ENCODE peak calls at places on chromosomes 7 and 10, in eight cellular contexts. D is heart right ventricle, I is GM23248, O is IMR-90, F is body of pancreas, U is neuronal stem cell, N is OCI-LY7, E is HepG2. G is an unnamed sample. For H3K4me1, the result is how much of the 10 kb centered on the place peaks cover.

GRCh38 chr10:51073461-51074237 is 638 bp upstream of the PRKG1 start:
- DNase-seq in E (no peak), I (peak), D (peak), N (no peak), U (peak), F (peak), O (peak), G (peak)

GRCh38 chr10:85641479-85641967 is 725.1 kb downstream of the GRID1 start:
- DNase-seq in N (no peak), O (no peak), F (no peak), E (no peak), I (no peak), U (no peak), D (no peak), G (no peak)

GRCh38 chr10:8296090-8296741 is 241.7 kb downstream of the GATA3 start:
- DNase-seq in F (no peak), U (no peak), N (no peak), D (no peak), O (no peak), I (no peak), E (no peak), G (no peak)

GRCh38 chr10:79153753-79154152 is 85.0 kb downstream of the ZMIZ1 start:
- DNase-seq in E (no peak), N (no peak), U (no peak), I (no peak), O (no peak), D (peak), F (peak), G (peak)

GRCh38 chr10:96509017-96509641 is 4.6 kb downstream of the TLL2 start:
- DNase-seq in U (no peak), O (peak), I (peak), D (no peak), F (no peak), N (no peak), E (no peak), G (no peak)

GRCh38 chr10:43360086-43360485 is 11.3 kb upstream of the FXYD4 start:
- DNase-seq in O (peak), D (no peak), U (no peak), I (peak), E (no peak), N (no peak), F (no peak), G (no peak)

GRCh38 chr10:122462533-122463465 is 1.4 kb downstream of the HTRA1 start:
- DNase-seq in F (peak), D (peak), I (peak), O (peak), U (no peak), N (no peak), E (no peak), G (peak)

GRCh38 chr10:6469661-6470060 is 110.4 kb downstream of the PRKCQ start:
- DNase-seq in D (no peak), U (no peak), O (no peak), F (no peak), I (no peak), N (no peak), E (no peak), G (no peak)

GRCh38 chr10:101867931-101868330 is 24.3 kb upstream of the KCNIP2 start:
- DNase-seq in F (no peak), D (no peak), U (no peak), O (peak), E (no peak), I (no peak), N (no peak), G (no peak)

GRCh38 chr10:99562631-99563030 is 29.9 kb downstream of the NKX2-3 start:
- DNase-seq in E (no peak), U (no peak), D (no peak), F (no peak), I (no peak), N (peak), O (no peak), G (no peak)

GRCh38 chr10:132588301-132589013 is 50.9 kb downstream of the INPP5A start:
- DNase-seq in I (peak), N (no peak), O (no peak), F (no peak), D (peak), U (no peak), E (no peak), G (no peak)

GRCh38 chr10:76432274-76433012 is 1001.0 kb downstream of the LRMDA start:
- DNase-seq in N (no peak), E (no peak), O (peak), U (no peak), F (no peak), D (peak), I (peak), G (peak)

GRCh38 chr7:31027161-31027965 is 24.7 kb upstream of the ADCYAP1R1 start:
- DNase-seq in U (peak), I (peak), N (no peak), D (peak), F (no peak), O (no peak), E (no peak), G (peak)

GRCh38 chr10:28869606-28870201 is 192.4 kb downstream of the BAMBI start:
- DNase-seq in N (no peak), D (no peak), F (no peak), O (no peak), E (no peak), I (no peak), U (no peak), G (no peak)

GRCh38 chr10:8283986-8284385 is 229.5 kb downstream of the GATA3 start:
- DNase-seq in O (no peak), F (no peak), U (no peak), D (no peak), E (no peak), I (no peak), N (no peak), G (no peak)

GRCh38 chr10:90435296-90435695 is 422.5 kb downstream of the HTR7 start:
- DNase-seq in F (no peak), N (no peak), I (no peak), E (no peak), D (no peak), U (no peak), O (peak), G (no peak)

GRCh38 chr7:117043051-117043546 is 89.8 kb downstream of the ST7 start:
- DNase-seq in N (no peak), D (no peak), F (no peak), U (no peak), O (no peak), E (no peak), I (peak), G (no peak)

GRCh38 chr10:97551271-97551670 is 21.3 kb upstream of the ANKRD2 start:
- DNase-seq in I (no peak), F (no peak), D (no peak), N (no peak), O (no peak), U (no peak), E (no peak), G (no peak)

GRCh38 chr10:18571780-18572179 is 79.6 kb downstream of the NSUN6 start:
- DNase-seq in N (no peak), F (no peak), D (no peak), I (no peak), U (no peak), E (no peak), O (no peak), G (no peak)

GRCh38 chr10:124030061-124030460 is 63.3 kb downstream of the CHST15 start:
- DNase-seq in O (no peak), F (no peak), I (no peak), D (no peak), U (no peak), N (no peak), E (no peak), G (no peak)

GRCh38 chr7:116542618-116543017 is 17.8 kb downstream of the CAV1 start:
- DNase-seq in F (no peak), I (peak), U (no peak), N (no peak), E (no peak), D (no peak), O (peak), G (no peak)

GRCh38 chr7:124698964-124699363 is 66.6 kb downstream of the GPR37 start:
- DNase-seq in O (no peak), F (no peak), U (no peak), E (no peak), D (no peak), N (no peak), I (no peak), G (no peak)

GRCh38 chr7:124702385-124702784 is 63.2 kb downstream of the GPR37 start:
- DNase-seq in I (no peak), D (no peak), E (no peak), U (no peak), O (peak), N (no peak), F (no peak), G (no peak)

GRCh38 chr7:124701955-124702354 is 63.6 kb downstream of the GPR37 start:
- DNase-seq in O (peak), I (no peak), N (no peak), E (no peak), D (no peak), F (no peak), U (no peak), G (no peak)

GRCh38 chr7:124697746-124698145 is 67.8 kb downstream of the GPR37 start:
- DNase-seq in D (no peak), E (no peak), O (no peak), I (no peak), N (no peak), U (no peak), F (no peak), G (no peak)

GRCh38 chr7:124700655-124701054 is 64.9 kb downstream of the GPR37 start:
- DNase-seq in N (no peak), U (no peak), I (no peak), F (no peak), D (no peak), O (peak), E (no peak), G (no peak)
- H3K4me3 ChIP-seq in N (no peak), U (no peak), I (no peak), F (no peak), D (no peak), O (no peak), E (no peak), G (no peak)

GRCh38 chr7:6424702-6425072 is 23.1 kb downstream of the DAGLB start:
- DNase-seq in I (no peak), E (no peak), N (no peak), U (no peak), D (no peak), O (no peak), F (no peak), G (no peak)

GRCh38 chr7:6423942-6424701 is 23.6 kb downstream of the DAGLB start:
- DNase-seq in E (no peak), I (peak), D (peak), N (no peak), F (no peak), O (no peak), U (no peak), G (peak)

GRCh38 chr7:6420680-6421079 is 27.1 kb downstream of the DAGLB start:
- DNase-seq in D (no peak), O (no peak), N (no peak), U (no peak), I (no peak), E (no peak), F (no peak), G (no peak)

GRCh38 chr7:6422926-6423632 is 24.7 kb downstream of the DAGLB start:
- DNase-seq in E (no peak), F (no peak), I (no peak), U (no peak), D (no peak), N (no peak), O (no peak), G (no peak)

DNA sequence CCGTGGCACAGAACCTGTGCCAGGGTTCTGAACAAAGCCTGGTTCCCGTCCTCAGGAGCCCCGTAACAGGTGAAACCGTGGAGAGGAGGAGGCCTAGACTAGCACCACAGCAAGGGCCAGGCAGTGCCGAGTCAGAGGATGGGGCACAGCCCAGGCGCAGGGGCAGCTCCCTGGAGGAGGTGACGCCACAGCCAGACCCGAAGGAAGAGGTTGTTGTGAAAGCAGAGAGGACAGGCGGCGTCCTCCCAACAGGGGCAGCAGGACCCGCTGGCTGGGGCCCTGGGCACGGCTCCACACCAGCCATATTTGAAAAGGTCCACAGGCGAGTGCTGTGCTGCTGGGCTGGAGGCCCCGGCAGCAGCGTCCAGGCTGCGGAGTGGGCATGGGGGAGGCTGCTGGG is 25.7 kb downstream of the DAGLB start:
- DNase-seq in O (no peak), U (no peak), I (no peak), N (no peak), D (no peak), F (no peak), E (no peak), G (no peak)
- H3K27ac ChIP-seq in O (no peak), U (no peak), I (no peak), N (no peak), D (no peak), F (no peak), E (no peak), G (no peak)

GRCh38 chr10:114607358-114607998 is 50.6 kb downstream of the ABLIM1 start:
- DNase-seq in I (peak), D (no peak), E (no peak), O (peak), N (no peak), U (no peak), F (no peak), G (no peak)
- H3K4me1 ChIP-seq in I (under half), D (half or more), E (under half), O (under half), N (under half), U (under half), F (half or more), G (under half)

GRCh38 chr7:44980393-44981034 is 1.7 kb upstream of the MYO1G start:
- DNase-seq in E (no peak), F (no peak), O (peak), I (peak), D (no peak), N (peak), U (no peak), G (no peak)

GRCh38 chr7:44977956-44978355 is 859 bp downstream of the MYO1G start:
- DNase-seq in O (no peak), D (no peak), E (no peak), U (no peak), F (peak), I (no peak), N (peak), G (no peak)

GRCh38 chr7:44978511-44979366 is at the start of gene MYO1G:
- DNase-seq in E (no peak), U (no peak), I (no peak), F (peak), O (no peak), N (peak), D (no peak), G (peak)

GRCh38 chr7:44981035-44981706 is 2.4 kb upstream of the MYO1G start:
- DNase-seq in D (no peak), E (no peak), F (no peak), N (no peak), I (no peak), O (no peak), U (no peak), G (no peak)

DNA sequence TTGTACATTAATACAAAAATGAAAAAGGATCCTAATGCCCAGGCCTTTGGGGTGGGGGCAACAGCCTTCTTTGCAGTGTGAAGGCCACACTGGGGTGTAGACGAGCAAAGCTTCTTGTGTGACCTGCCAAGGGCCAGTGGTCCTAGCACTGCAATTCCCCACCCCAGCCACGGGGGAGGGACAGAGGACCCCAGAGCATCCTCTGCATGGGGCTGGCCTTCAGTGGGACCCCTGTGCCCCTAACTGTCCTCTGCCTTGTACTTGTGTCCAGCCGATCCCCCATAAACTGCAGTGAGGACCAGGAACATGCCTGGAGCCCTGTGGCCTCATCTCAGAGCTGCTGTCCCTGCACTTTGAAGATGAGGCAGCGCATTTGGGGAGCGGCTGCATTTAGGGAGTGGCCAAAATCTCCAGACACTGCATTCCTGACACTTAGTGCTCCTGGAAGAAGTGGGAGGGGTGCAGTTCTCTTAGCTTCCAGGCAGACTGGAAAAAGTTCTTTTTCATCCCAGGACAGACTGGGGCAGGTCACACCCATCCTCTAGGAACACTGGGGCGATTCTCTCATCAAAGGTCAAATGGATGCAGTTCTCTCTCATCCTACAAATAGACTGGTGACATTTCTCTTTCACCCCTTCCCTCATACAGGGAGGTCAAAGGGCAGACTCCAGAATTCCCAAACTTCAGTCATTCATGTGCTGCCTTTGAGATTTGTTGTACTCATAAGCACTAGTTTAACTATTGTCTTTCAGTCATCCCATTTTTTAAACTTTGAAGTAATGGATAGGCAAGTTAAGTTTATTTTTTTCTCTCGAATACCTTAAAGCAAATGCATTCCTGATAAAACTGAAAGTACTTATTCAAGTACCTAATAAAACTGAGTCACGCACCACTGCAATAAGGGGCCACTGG is 922 bp upstream of the MYO1G start:
- DNase-seq in O (no peak), E (no peak), D (no peak), F (no peak), U (no peak), I (peak), N (peak), G (no peak)
- H3K4me3 ChIP-seq in O (no peak), E (no peak), D (peak), F (no peak), U (no peak), I (no peak), N (peak), G (no peak)

GRCh38 chr7:71350680-71351079 is 218.7 kb downstream of the GALNT17 start:
- DNase-seq in I (no peak), F (peak), O (no peak), E (no peak), U (no peak), N (no peak), D (no peak), G (no peak)

GRCh38 chr7:71343821-71344341 is 211.9 kb downstream of the GALNT17 start:
- DNase-seq in E (no peak), D (peak), I (no peak), O (no peak), U (no peak), N (no peak), F (no peak), G (no peak)

GRCh38 chr7:71349583-71350481 is 217.9 kb downstream of the GALNT17 start:
- DNase-seq in O (no peak), F (peak), N (no peak), D (no peak), E (no peak), I (no peak), U (no peak), G (no peak)

GRCh38 chr7:71345485-71345884 is 213.5 kb downstream of the GALNT17 start:
- DNase-seq in U (no peak), O (no peak), D (no peak), F (no peak), N (no peak), E (no peak), I (no peak), G (no peak)

DNA sequence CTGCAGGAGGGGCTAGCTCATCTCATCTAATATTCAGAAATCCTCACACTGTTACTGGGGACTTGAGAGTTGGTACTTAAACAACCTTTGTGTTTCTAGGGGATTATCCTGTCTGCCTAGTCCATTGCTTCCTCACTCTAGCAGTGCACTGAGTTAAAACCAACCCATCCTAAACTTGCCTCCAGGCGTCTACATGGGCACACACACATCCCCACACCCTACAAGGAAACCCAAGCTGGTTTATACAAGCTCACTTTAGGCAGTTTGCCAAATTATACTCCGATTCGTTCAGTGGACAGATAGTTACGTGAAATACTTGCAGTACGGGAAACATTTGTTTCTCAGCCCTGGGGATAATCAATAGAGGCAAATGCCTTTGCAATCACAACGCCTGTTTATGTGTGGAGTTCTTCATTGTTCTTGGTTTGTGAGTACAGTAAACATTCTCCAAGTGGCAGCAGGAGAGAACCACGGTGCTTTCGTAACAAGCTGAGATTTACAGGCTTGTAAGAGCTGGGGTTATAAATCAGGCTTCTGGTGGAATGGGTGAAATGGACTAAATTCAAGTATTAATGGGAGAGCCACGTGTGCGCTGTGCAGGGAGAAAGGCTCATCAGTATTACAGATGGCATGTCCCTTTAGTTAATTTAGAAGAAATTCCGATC is 216.9 kb downstream of the GALNT17 start:
- DNase-seq in E (no peak), D (no peak), U (no peak), N (no peak), F (peak), I (no peak), O (no peak), G (no peak)
- H3K27ac ChIP-seq in E (no peak), D (no peak), U (no peak), N (no peak), F (peak), I (no peak), O (no peak), G (no peak)

GRCh38 chr10:119316729-119317097 is 109.3 kb downstream of the GRK5 start:
- DNase-seq in E (peak), U (peak), F (no peak), O (peak), I (peak), D (no peak), N (no peak), G (no peak)

GRCh38 chr10:119314061-119314460 is 106.7 kb downstream of the GRK5 start:
- DNase-seq in N (no peak), U (no peak), E (no peak), O (no peak), F (no peak), I (no peak), D (no peak), G (no peak)

GRCh38 chr10:119314486-119314885 is 107.1 kb downstream of the GRK5 start:
- DNase-seq in N (no peak), O (no peak), U (no peak), D (no peak), F (no peak), E (no peak), I (no peak), G (no peak)

GRCh38 chr10:119315128-119316001 is 108.0 kb downstream of the GRK5 start:
- DNase-seq in E (peak), F (no peak), D (peak), O (peak), N (no peak), U (peak), I (peak), G (peak)

DNA sequence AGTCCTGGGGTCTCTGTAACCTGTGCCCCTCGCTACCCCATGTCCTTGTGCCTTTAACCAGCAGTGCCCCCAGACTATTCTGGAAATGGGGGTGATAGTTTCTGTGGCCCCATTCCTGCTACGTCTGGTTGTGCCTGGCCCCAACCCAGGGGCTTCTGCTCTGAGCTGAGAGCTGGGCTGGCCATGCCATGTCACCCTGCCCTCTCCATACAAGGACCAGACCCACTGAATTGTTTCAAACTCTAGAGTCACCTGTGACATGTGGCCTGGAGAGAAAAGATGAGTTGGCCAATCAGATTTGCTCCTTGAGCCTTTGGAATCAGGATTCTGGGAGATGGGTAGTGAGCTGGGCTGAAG is 108.6 kb downstream of the GRK5 start:
- DNase-seq in N (no peak), O (no peak), E (no peak), I (no peak), D (no peak), F (no peak), U (no peak), G (no peak)
- H3K4me1 ChIP-seq in N (under half), O (half or more), E (half or more), I (under half), D (half or more), F (under half), U (half or more), G (under half)